ENCODE peak calls at places on chromosomes 12 and 14, in ten cellular contexts. G is left ventricle myocardium inferior, U is keratinocyte, Q is HCT116, J is spleen, Y is mucosa of descending colon, F is right lobe of liver, W is lung, K is body of pancreas, S is fibroblast of mammary gland. X is an unnamed sample.

GRCh38 chr12:78290606-78291345 is 460.1 kb downstream of the NAV3 start:
- DNase-seq in G (no peak), U (no peak), Q (no peak), J (no peak), Y (no peak), F (no peak), W (no peak), K (no peak), S (peak), X (no peak)

GRCh38 chr12:1630827-1631591 is 2.0 kb downstream of the WNT5B start:
- DNase-seq in G (no peak), U (no peak), Q (no peak), J (no peak), Y (no peak), F (no peak), W (no peak), K (no peak), S (peak), X (peak)

GRCh38 chr12:88391556-88391955 is 188.7 kb downstream of the KITLG start:
- DNase-seq in G (no peak), U (no peak), Q (peak), J (no peak), Y (no peak), F (no peak), W (no peak), K (no peak), S (peak), X (no peak)

GRCh38 chr14:36951380-36951911 is 221.0 kb downstream of the SLC25A21 start:
- DNase-seq in G (no peak), U (no peak), Q (no peak), J (no peak), Y (no peak), F (no peak), W (no peak), K (no peak), S (no peak), X (no peak)

GRCh38 chr12:82596484-82596883 is 90.2 kb upstream of the TMTC2 start:
- DNase-seq in G (no peak), U (no peak), Q (no peak), J (no peak), Y (no peak), F (no peak), W (no peak), K (no peak), S (no peak), X (no peak)

GRCh38 chr14:78083837-78084236 is 86.3 kb upstream of the NRXN3 start:
- DNase-seq in G (no peak), U (no peak), Q (no peak), J (no peak), Y (no peak), F (no peak), W (no peak), K (no peak), S (no peak), X (no peak)

GRCh38 chr14:53109028-53109687 is 44.0 kb downstream of the DDHD1 start:
- DNase-seq in G (no peak), U (no peak), Q (no peak), J (no peak), Y (no peak), F (no peak), W (no peak), K (no peak), S (no peak), X (no peak)

GRCh38 chr12:92739099-92739498 is 36.3 kb downstream of the PLEKHG7 start:
- DNase-seq in G (no peak), U (no peak), Q (no peak), J (no peak), Y (no peak), F (no peak), W (no peak), K (no peak), S (peak), X (no peak)

GRCh38 chr12:13342971-13343370 is 146.4 kb downstream of the EMP1 start:
- DNase-seq in G (no peak), U (no peak), Q (no peak), J (no peak), Y (no peak), F (no peak), W (no peak), K (no peak), S (peak), X (no peak)

GRCh38 chr14:79419571-79420327 is 791.6 kb downstream of the DIO2 start:
- DNase-seq in G (no peak), U (no peak), Q (no peak), J (no peak), Y (no peak), F (no peak), W (no peak), K (no peak), S (peak), X (no peak)

GRCh38 chr14:87935081-87935828 is 57.7 kb downstream of the GALC start:
- DNase-seq in G (no peak), U (no peak), Q (no peak), J (no peak), Y (no peak), F (no peak), W (no peak), K (no peak), S (peak), X (no peak)

GRCh38 chr12:56723889-56724659 is 1.0 kb downstream of the NACA start:
- DNase-seq in G (peak), U (no peak), Q (no peak), J (no peak), Y (peak), F (peak), W (peak), K (peak), S (peak), X (peak)

GRCh38 chr14:95495538-95496025 is 20.9 kb downstream of the SYNE3 start:
- DNase-seq in G (no peak), U (no peak), Q (no peak), J (peak), Y (no peak), F (no peak), W (no peak), K (peak), S (no peak), X (no peak)

GRCh38 chr12:61870658-61871559 is 389.3 kb upstream of the USP15 start:
- DNase-seq in G (no peak), U (no peak), Q (no peak), J (no peak), Y (no peak), F (no peak), W (no peak), K (no peak), S (peak), X (no peak)

GRCh38 chr12:131855521-131856142 is 27.4 kb downstream of the MMP17 start:
- DNase-seq in G (no peak), U (no peak), Q (no peak), J (peak), Y (no peak), F (no peak), W (no peak), K (no peak), S (no peak), X (no peak)

GRCh38 chr12:124609041-124609984 is 41.9 kb upstream of the NCOR2 start:
- DNase-seq in G (peak), U (peak), Q (peak), J (peak), Y (peak), F (peak), W (peak), K (peak), S (peak), X (peak)
- TF ChIP-seq CTCF in G (no peak), U (no peak), Q (no peak), J (peak), Y (peak), F (no peak), W (no peak), K (no peak), S (no peak), X (no peak)

DNA sequence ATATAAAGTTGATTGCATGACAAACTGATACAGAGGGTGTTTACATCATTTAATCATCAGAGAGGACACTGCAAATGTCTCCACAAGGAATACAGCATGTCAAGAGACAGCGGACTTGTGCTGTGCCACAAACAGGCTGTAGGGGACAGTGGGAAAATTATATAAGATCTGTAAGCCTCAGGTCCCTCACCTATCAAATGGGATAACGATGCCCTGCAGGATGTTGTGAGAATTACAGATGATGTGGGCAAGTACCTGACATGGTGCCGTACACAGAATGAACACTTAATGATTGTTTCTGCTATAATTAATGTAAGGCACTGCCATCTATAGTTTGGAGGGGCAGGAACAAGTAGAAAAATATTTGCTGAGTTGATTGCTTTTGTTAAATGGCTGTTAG is 81.9 kb upstream of the GTF2A1 start:
- DNase-seq in G (no peak), U (no peak), Q (peak), J (no peak), Y (no peak), F (no peak), W (no peak), K (no peak), S (no peak), X (no peak)
- TF ChIP-seq CTCF in G (no peak), U (no peak), Q (peak), J (no peak), Y (no peak), F (no peak), W (no peak), K (no peak), S (no peak), X (no peak)

GRCh38 chr14:43706901-43707300 is 800.2 kb downstream of the FSCB start:
- DNase-seq in G (no peak), U (no peak), Q (no peak), J (no peak), Y (no peak), F (no peak), W (no peak), K (no peak), S (peak), X (no peak)
- TF ChIP-seq CTCF in G (no peak), U (no peak), Q (no peak), J (no peak), Y (no peak), F (no peak), W (no peak), K (no peak), S (no peak), X (no peak)

DNA sequence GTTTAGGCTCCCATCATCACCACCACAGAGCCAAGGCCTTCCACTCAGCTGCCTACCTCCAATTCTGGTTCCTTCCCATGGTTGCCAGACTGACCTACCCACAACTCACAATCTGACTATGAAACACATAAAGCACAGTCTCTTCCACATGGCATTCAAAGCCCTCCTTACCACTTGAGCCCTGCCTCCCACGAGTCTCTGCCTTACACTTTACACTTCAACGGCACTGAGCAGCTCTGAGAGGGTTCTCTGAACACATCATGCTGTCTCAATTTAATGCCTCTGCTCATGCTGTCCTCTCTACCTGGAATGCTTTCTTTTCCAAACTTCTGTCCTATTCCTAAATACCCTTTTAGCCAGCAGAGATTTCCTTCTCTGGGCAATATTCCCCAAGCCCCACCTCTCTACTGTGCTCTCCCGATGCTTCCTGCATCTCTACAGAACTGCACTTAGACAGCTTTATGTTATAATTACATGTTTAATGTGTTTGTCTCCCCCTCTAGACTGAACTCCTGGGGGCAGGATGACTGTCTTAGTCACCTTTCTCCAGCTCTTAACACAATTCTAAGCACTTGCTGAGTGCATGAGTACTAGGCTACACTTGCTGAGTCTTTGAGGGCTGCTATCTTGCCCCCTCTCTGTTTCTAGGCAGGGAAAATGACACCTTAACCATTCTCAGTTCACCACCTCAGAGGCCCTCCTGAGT is 23.4 kb downstream of the FMNL3 start:
- DNase-seq in G (no peak), U (no peak), Q (no peak), J (no peak), Y (no peak), F (no peak), W (no peak), K (no peak), S (no peak), X (no peak)
- TF ChIP-seq CTCF in G (no peak), U (no peak), Q (no peak), J (no peak), Y (no peak), F (no peak), W (no peak), K (no peak), S (no peak), X (no peak)

GRCh38 chr14:96497087-96497486 is 5.1 kb upstream of the PAPOLA start:
- DNase-seq in G (no peak), U (no peak), Q (no peak), J (no peak), Y (no peak), F (no peak), W (no peak), K (no peak), S (no peak), X (no peak)

GRCh38 chr14:96497586-96497985 is 4.6 kb upstream of the PAPOLA start:
- DNase-seq in G (no peak), U (no peak), Q (no peak), J (no peak), Y (no peak), F (no peak), W (no peak), K (no peak), S (no peak), X (no peak)

GRCh38 chr14:96501383-96501745 is 818 bp upstream of the PAPOLA start:
- DNase-seq in G (no peak), U (no peak), Q (no peak), J (no peak), Y (no peak), F (no peak), W (no peak), K (no peak), S (no peak), X (peak)

GRCh38 chr14:96502621-96503251 is 554 bp downstream of the PAPOLA start:
- DNase-seq in G (peak), U (no peak), Q (no peak), J (peak), Y (no peak), F (peak), W (peak), K (peak), S (peak), X (peak)

DNA sequence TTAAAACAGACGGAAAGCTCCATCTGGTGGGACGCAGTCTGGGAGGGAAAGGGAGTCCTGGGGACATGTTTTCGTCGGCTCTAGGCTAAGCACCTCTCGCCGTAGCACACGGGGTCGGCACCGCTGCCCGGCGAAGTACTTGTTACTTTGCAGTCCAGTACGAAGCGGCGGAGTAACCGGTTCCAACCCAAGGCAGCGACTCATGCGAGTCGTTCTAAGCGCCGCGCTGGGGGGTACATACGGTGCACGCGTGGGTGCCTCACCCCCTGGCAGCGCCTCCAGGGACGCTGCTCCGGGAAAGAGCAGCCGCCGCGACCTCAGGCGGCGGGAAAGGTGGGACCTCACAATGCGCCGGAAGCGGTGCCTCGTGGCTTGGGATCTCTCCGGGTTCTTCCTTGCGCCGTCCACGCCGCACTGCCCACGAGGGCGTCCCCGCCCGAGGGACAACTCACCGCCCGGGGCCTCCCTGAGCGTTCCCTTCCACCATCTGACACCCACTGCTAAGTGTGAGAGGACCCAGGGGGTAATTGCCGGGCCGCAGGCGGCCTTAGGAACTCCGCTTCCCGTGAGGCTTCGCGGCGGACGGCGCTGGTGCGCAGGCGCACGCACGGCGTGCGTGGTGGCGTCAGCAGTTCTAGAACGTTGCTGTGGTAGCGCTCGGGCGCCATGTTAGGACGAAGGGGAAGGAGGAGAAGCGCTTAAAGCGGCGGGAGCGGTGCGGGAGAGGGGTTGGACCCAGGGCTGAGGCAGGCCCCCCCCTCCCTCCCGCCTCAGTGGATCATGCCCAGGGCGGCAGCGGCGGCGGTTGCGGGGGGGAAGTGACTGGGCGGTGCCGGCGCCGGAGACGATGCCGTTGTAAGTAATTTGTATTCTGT is at the start of gene PAPOLA:
- DNase-seq in G (peak), U (peak), Q (peak), J (peak), Y (peak), F (peak), W (peak), K (peak), S (peak), X (peak)
- TF ChIP-seq CTCF in G (peak), U (peak), Q (no peak), J (peak), Y (no peak), F (peak), W (no peak), K (peak), S (no peak), X (no peak)

GRCh38 chr12:54786081-54786480 is 68.2 kb upstream of the MUCL1 start:
- DNase-seq in G (no peak), U (no peak), Q (no peak), J (no peak), Y (no peak), F (no peak), W (no peak), K (no peak), S (no peak), X (no peak)
- TF ChIP-seq CTCF in G (no peak), U (no peak), Q (no peak), J (no peak), Y (no peak), F (no peak), W (no peak), K (no peak), S (no peak), X (no peak)

GRCh38 chr12:49945394-49946080 is 5.0 kb upstream of the AQP2 start:
- DNase-seq in G (peak), U (no peak), Q (peak), J (peak), Y (peak), F (peak), W (peak), K (peak), S (peak), X (peak)
- TF ChIP-seq CTCF in G (peak), U (peak), Q (peak), J (peak), Y (peak), F (peak), W (peak), K (peak), S (peak), X (peak)